ENCODE peak calls at places on chromosomes 7 and 10, in eight cellular contexts. One of them, this sample, is unnamed.

GRCh38 chr10:123356799-123357198 is 202.6 kb downstream of the BUB3 start:
- DNase-seq in NCI-H1092 treated with DMSO at 0.1 percent for 48 hours: no peak
- DNase-seq in globus pallidus: no peak
- DNase-seq in AG08395: no peak
- DNase-seq in hepatocyte: no peak
- DNase-seq in iPS-NIHi11: no peak
- DNase-seq in NCI-H748 treated with DMSO at 0.1 percent for 48 hours: no peak
- DNase-seq in nephron progenitor cell: no peak
- DNase-seq in this sample: no peak

GRCh38 chr10:2925631-2926030 is 141.7 kb upstream of the PFKP start:
- DNase-seq in NCI-H1092 treated with DMSO at 0.1 percent for 48 hours: peak
- DNase-seq in globus pallidus: peak
- DNase-seq in AG08395: peak
- DNase-seq in hepatocyte: no peak
- DNase-seq in iPS-NIHi11: no peak
- DNase-seq in NCI-H748 treated with DMSO at 0.1 percent for 48 hours: no peak
- DNase-seq in nephron progenitor cell: no peak
- DNase-seq in this sample: no peak

GRCh38 chr7:549103-549890 is 29.7 kb upstream of the PDGFA start:
- DNase-seq in NCI-H1092 treated with DMSO at 0.1 percent for 48 hours: no peak
- DNase-seq in globus pallidus: no peak
- DNase-seq in AG08395: no peak
- DNase-seq in hepatocyte: peak
- DNase-seq in iPS-NIHi11: no peak
- DNase-seq in NCI-H748 treated with DMSO at 0.1 percent for 48 hours: no peak
- DNase-seq in nephron progenitor cell: no peak
- DNase-seq in this sample: no peak

GRCh38 chr7:47763063-47763974 is 181.4 kb upstream of the TNS3 start:
- DNase-seq in NCI-H1092 treated with DMSO at 0.1 percent for 48 hours: peak
- DNase-seq in globus pallidus: no peak
- DNase-seq in AG08395: peak
- DNase-seq in hepatocyte: peak
- DNase-seq in iPS-NIHi11: peak
- DNase-seq in NCI-H748 treated with DMSO at 0.1 percent for 48 hours: peak
- DNase-seq in nephron progenitor cell: peak
- DNase-seq in this sample: no peak

GRCh38 chr7:50357346-50357745 is 52.8 kb downstream of the IKZF1 start:
- DNase-seq in NCI-H1092 treated with DMSO at 0.1 percent for 48 hours: no peak
- DNase-seq in globus pallidus: no peak
- DNase-seq in AG08395: no peak
- DNase-seq in hepatocyte: no peak
- DNase-seq in iPS-NIHi11: no peak
- DNase-seq in NCI-H748 treated with DMSO at 0.1 percent for 48 hours: no peak
- DNase-seq in nephron progenitor cell: no peak
- DNase-seq in this sample: no peak

GRCh38 chr7:125563964-125564529 is 634.4 kb upstream of the POT1 start:
- DNase-seq in NCI-H1092 treated with DMSO at 0.1 percent for 48 hours: no peak
- DNase-seq in globus pallidus: no peak
- DNase-seq in AG08395: no peak
- DNase-seq in hepatocyte: no peak
- DNase-seq in iPS-NIHi11: peak
- DNase-seq in NCI-H748 treated with DMSO at 0.1 percent for 48 hours: peak
- DNase-seq in nephron progenitor cell: no peak
- DNase-seq in this sample: no peak

GRCh38 chr7:155598810-155599210 is 45.7 kb upstream of the RBM33 start:
- DNase-seq in NCI-H1092 treated with DMSO at 0.1 percent for 48 hours: peak
- DNase-seq in globus pallidus: peak
- DNase-seq in AG08395: peak
- DNase-seq in hepatocyte: peak
- DNase-seq in iPS-NIHi11: peak
- DNase-seq in NCI-H748 treated with DMSO at 0.1 percent for 48 hours: peak
- DNase-seq in nephron progenitor cell: peak
- DNase-seq in this sample: peak

GRCh38 chr10:1715821-1716220 is 21.5 kb downstream of the ADARB2 start:
- DNase-seq in NCI-H1092 treated with DMSO at 0.1 percent for 48 hours: no peak
- DNase-seq in globus pallidus: no peak
- DNase-seq in AG08395: no peak
- DNase-seq in hepatocyte: peak
- DNase-seq in iPS-NIHi11: peak
- DNase-seq in NCI-H748 treated with DMSO at 0.1 percent for 48 hours: no peak
- DNase-seq in nephron progenitor cell: peak
- DNase-seq in this sample: no peak

GRCh38 chr10:71598673-71599072 is 120.9 kb downstream of the C10orf105 start:
- DNase-seq in NCI-H1092 treated with DMSO at 0.1 percent for 48 hours: peak
- DNase-seq in globus pallidus: peak
- DNase-seq in AG08395: peak
- DNase-seq in hepatocyte: peak
- DNase-seq in iPS-NIHi11: no peak
- DNase-seq in NCI-H748 treated with DMSO at 0.1 percent for 48 hours: no peak
- DNase-seq in nephron progenitor cell: no peak
- DNase-seq in this sample: no peak

GRCh38 chr10:66180651-66181318 is 745.1 kb upstream of the LRRTM3 start:
- DNase-seq in NCI-H1092 treated with DMSO at 0.1 percent for 48 hours: peak
- DNase-seq in globus pallidus: peak
- DNase-seq in AG08395: peak
- DNase-seq in hepatocyte: peak
- DNase-seq in iPS-NIHi11: peak
- DNase-seq in NCI-H748 treated with DMSO at 0.1 percent for 48 hours: peak
- DNase-seq in nephron progenitor cell: peak
- DNase-seq in this sample: no peak

GRCh38 chr10:123970207-123970926 is 78.8 kb upstream of the CPXM2 start:
- DNase-seq in NCI-H1092 treated with DMSO at 0.1 percent for 48 hours: no peak
- DNase-seq in globus pallidus: no peak
- DNase-seq in AG08395: no peak
- DNase-seq in hepatocyte: no peak
- DNase-seq in iPS-NIHi11: peak
- DNase-seq in NCI-H748 treated with DMSO at 0.1 percent for 48 hours: no peak
- DNase-seq in nephron progenitor cell: peak
- DNase-seq in this sample: no peak

GRCh38 chr10:7329219-7329618 is 81.6 kb downstream of the SFMBT2 start:
- DNase-seq in NCI-H1092 treated with DMSO at 0.1 percent for 48 hours: no peak
- DNase-seq in globus pallidus: no peak
- DNase-seq in AG08395: no peak
- DNase-seq in hepatocyte: no peak
- DNase-seq in iPS-NIHi11: no peak
- DNase-seq in NCI-H748 treated with DMSO at 0.1 percent for 48 hours: no peak
- DNase-seq in nephron progenitor cell: no peak
- DNase-seq in this sample: no peak

GRCh38 chr7:120998996-120999565 is 10.6 kb downstream of the CPED1 start:
- DNase-seq in NCI-H1092 treated with DMSO at 0.1 percent for 48 hours: no peak
- DNase-seq in globus pallidus: no peak
- DNase-seq in AG08395: no peak
- DNase-seq in hepatocyte: no peak
- DNase-seq in iPS-NIHi11: no peak
- DNase-seq in NCI-H748 treated with DMSO at 0.1 percent for 48 hours: no peak
- DNase-seq in nephron progenitor cell: no peak
- DNase-seq in this sample: no peak

This sample was measured in NCI-H1105.